ENCODE peak calls at places on chromosomes 4 and X, in nine cellular contexts. One of them, this sample, is unnamed.

GRCh38 chrX:97639526-97639925 is 755.8 kb downstream of the RPA4 start:
- DNase-seq in GM03348: no peak
- DNase-seq in left ventricle myocardium inferior: no peak
- DNase-seq in H54: no peak
- DNase-seq in HT1080: no peak
- DNase-seq in right lobe of liver: no peak
- DNase-seq in activated T-cell treated with anti-CD3 and anti-CD28 coated beads, Interleukin-2, amount 50 U/mL, for 4 hours: no peak
- DNase-seq in GM12865: peak
- DNase-seq in breast epithelium: no peak
- DNase-seq in this sample: peak

GRCh38 chr4:124903995-124904722 is 191.6 kb upstream of the ANKRD50 start:
- DNase-seq in GM03348: peak
- DNase-seq in left ventricle myocardium inferior: peak
- DNase-seq in H54: peak
- DNase-seq in HT1080: peak
- DNase-seq in right lobe of liver: no peak
- DNase-seq in activated T-cell treated with anti-CD3 and anti-CD28 coated beads, Interleukin-2, amount 50 U/mL, for 4 hours: no peak
- DNase-seq in GM12865: no peak
- DNase-seq in breast epithelium: no peak
- DNase-seq in this sample: no peak

GRCh38 chrX:153861147-153861546 is 24.8 kb downstream of the L1CAM start:
- DNase-seq in GM03348: no peak
- DNase-seq in left ventricle myocardium inferior: no peak
- DNase-seq in H54: no peak
- DNase-seq in HT1080: no peak
- DNase-seq in right lobe of liver: no peak
- DNase-seq in activated T-cell treated with anti-CD3 and anti-CD28 coated beads, Interleukin-2, amount 50 U/mL, for 4 hours: no peak
- DNase-seq in GM12865: no peak
- DNase-seq in breast epithelium: no peak
- DNase-seq in this sample: no peak

GRCh38 chrX:154048398-154048797 is 28.7 kb upstream of the IRAK1 start:
- DNase-seq in GM03348: no peak
- DNase-seq in left ventricle myocardium inferior: no peak
- DNase-seq in H54: no peak
- DNase-seq in HT1080: no peak
- DNase-seq in right lobe of liver: no peak
- DNase-seq in activated T-cell treated with anti-CD3 and anti-CD28 coated beads, Interleukin-2, amount 50 U/mL, for 4 hours: no peak
- DNase-seq in GM12865: no peak
- DNase-seq in breast epithelium: no peak
- DNase-seq in this sample: no peak

GRCh38 chr4:166290426-166290825 is 417.4 kb downstream of the TLL1 start:
- DNase-seq in GM03348: no peak
- DNase-seq in left ventricle myocardium inferior: no peak
- DNase-seq in H54: no peak
- DNase-seq in HT1080: no peak
- DNase-seq in right lobe of liver: no peak
- DNase-seq in activated T-cell treated with anti-CD3 and anti-CD28 coated beads, Interleukin-2, amount 50 U/mL, for 4 hours: no peak
- DNase-seq in GM12865: no peak
- DNase-seq in breast epithelium: no peak
- DNase-seq in this sample: no peak

GRCh38 chr4:123096038-123096437 is 173.6 kb upstream of the NUDT6 start:
- DNase-seq in GM03348: no peak
- DNase-seq in left ventricle myocardium inferior: no peak
- DNase-seq in H54: no peak
- DNase-seq in HT1080: peak
- DNase-seq in right lobe of liver: no peak
- DNase-seq in activated T-cell treated with anti-CD3 and anti-CD28 coated beads, Interleukin-2, amount 50 U/mL, for 4 hours: no peak
- DNase-seq in GM12865: no peak
- DNase-seq in breast epithelium: no peak
- DNase-seq in this sample: no peak

GRCh38 chrX:6941041-6941440 is 206.5 kb upstream of the STS start:
- DNase-seq in GM03348: no peak
- DNase-seq in left ventricle myocardium inferior: no peak
- DNase-seq in H54: peak
- DNase-seq in HT1080: peak
- DNase-seq in right lobe of liver: no peak
- DNase-seq in activated T-cell treated with anti-CD3 and anti-CD28 coated beads, Interleukin-2, amount 50 U/mL, for 4 hours: no peak
- DNase-seq in GM12865: no peak
- DNase-seq in breast epithelium: no peak
- DNase-seq in this sample: no peak

GRCh38 chr4:31538877-31539276 is 818.7 kb downstream of the PCDH7 start:
- DNase-seq in GM03348: no peak
- DNase-seq in left ventricle myocardium inferior: no peak
- DNase-seq in H54: no peak
- DNase-seq in HT1080: no peak
- DNase-seq in right lobe of liver: no peak
- DNase-seq in activated T-cell treated with anti-CD3 and anti-CD28 coated beads, Interleukin-2, amount 50 U/mL, for 4 hours: no peak
- DNase-seq in GM12865: no peak
- DNase-seq in breast epithelium: no peak
- DNase-seq in this sample: no peak

GRCh38 chr4:122052714-122053113 is 99.4 kb upstream of the BLTP1 start:
- DNase-seq in GM03348: no peak
- DNase-seq in left ventricle myocardium inferior: peak
- DNase-seq in H54: no peak
- DNase-seq in HT1080: no peak
- DNase-seq in right lobe of liver: no peak
- DNase-seq in activated T-cell treated with anti-CD3 and anti-CD28 coated beads, Interleukin-2, amount 50 U/mL, for 4 hours: no peak
- DNase-seq in GM12865: no peak
- DNase-seq in breast epithelium: no peak
- DNase-seq in this sample: no peak

GRCh38 chr4:80183196-80184052 is 13.9 kb upstream of the PRDM8 start:
- DNase-seq in GM03348: peak
- DNase-seq in left ventricle myocardium inferior: peak
- DNase-seq in H54: no peak
- DNase-seq in HT1080: peak
- DNase-seq in right lobe of liver: no peak
- DNase-seq in activated T-cell treated with anti-CD3 and anti-CD28 coated beads, Interleukin-2, amount 50 U/mL, for 4 hours: peak
- DNase-seq in GM12865: no peak
- DNase-seq in breast epithelium: no peak
- DNase-seq in this sample: no peak

GRCh38 chr4:26525751-26526150 is 35.5 kb upstream of the CCKAR start:
- DNase-seq in GM03348: no peak
- DNase-seq in left ventricle myocardium inferior: no peak
- DNase-seq in H54: no peak
- DNase-seq in HT1080: peak
- DNase-seq in right lobe of liver: no peak
- DNase-seq in activated T-cell treated with anti-CD3 and anti-CD28 coated beads, Interleukin-2, amount 50 U/mL, for 4 hours: no peak
- DNase-seq in GM12865: no peak
- DNase-seq in breast epithelium: no peak
- DNase-seq in this sample: no peak

GRCh38 chr4:69601065-69601464 is 38.4 kb downstream of the UGT2A2 start:
- DNase-seq in GM03348: no peak
- DNase-seq in left ventricle myocardium inferior: no peak
- DNase-seq in H54: no peak
- DNase-seq in HT1080: no peak
- DNase-seq in right lobe of liver: no peak
- DNase-seq in activated T-cell treated with anti-CD3 and anti-CD28 coated beads, Interleukin-2, amount 50 U/mL, for 4 hours: no peak
- DNase-seq in GM12865: no peak
- DNase-seq in breast epithelium: no peak
- DNase-seq in this sample: peak

GRCh38 chrX:13506574-13506973 is 62.8 kb upstream of the EGFL6 start:
- DNase-seq in GM03348: peak
- DNase-seq in left ventricle myocardium inferior: peak
- DNase-seq in H54: peak
- DNase-seq in HT1080: peak
- DNase-seq in right lobe of liver: no peak
- DNase-seq in activated T-cell treated with anti-CD3 and anti-CD28 coated beads, Interleukin-2, amount 50 U/mL, for 4 hours: peak
- DNase-seq in GM12865: peak
- DNase-seq in breast epithelium: no peak
- DNase-seq in this sample: peak

GRCh38 chr4:90357117-90357710 is 230.0 kb downstream of the CCSER1 start:
- DNase-seq in GM03348: peak
- DNase-seq in left ventricle myocardium inferior: no peak
- DNase-seq in H54: no peak
- DNase-seq in HT1080: peak
- DNase-seq in right lobe of liver: no peak
- DNase-seq in activated T-cell treated with anti-CD3 and anti-CD28 coated beads, Interleukin-2, amount 50 U/mL, for 4 hours: no peak
- DNase-seq in GM12865: peak
- DNase-seq in breast epithelium: no peak
- DNase-seq in this sample: no peak

GRCh38 chrX:143081231-143081630 is 55.5 kb downstream of the SPANXN4 start:
- DNase-seq in GM03348: no peak
- DNase-seq in left ventricle myocardium inferior: no peak
- DNase-seq in H54: no peak
- DNase-seq in HT1080: no peak
- DNase-seq in right lobe of liver: no peak
- DNase-seq in activated T-cell treated with anti-CD3 and anti-CD28 coated beads, Interleukin-2, amount 50 U/mL, for 4 hours: no peak
- DNase-seq in GM12865: no peak
- DNase-seq in breast epithelium: no peak
- DNase-seq in this sample: no peak

GRCh38 chr4:74623041-74623440 is 171.3 kb downstream of the BTC start:
- DNase-seq in GM03348: no peak
- DNase-seq in left ventricle myocardium inferior: no peak
- DNase-seq in H54: no peak
- DNase-seq in HT1080: peak
- DNase-seq in right lobe of liver: no peak
- DNase-seq in activated T-cell treated with anti-CD3 and anti-CD28 coated beads, Interleukin-2, amount 50 U/mL, for 4 hours: no peak
- DNase-seq in GM12865: peak
- DNase-seq in breast epithelium: no peak
- DNase-seq in this sample: no peak

GRCh38 chrX:78712381-78712780 is 35.1 kb upstream of the LPAR4 start:
- DNase-seq in GM03348: no peak
- DNase-seq in left ventricle myocardium inferior: no peak
- DNase-seq in H54: no peak
- DNase-seq in HT1080: no peak
- DNase-seq in right lobe of liver: no peak
- DNase-seq in activated T-cell treated with anti-CD3 and anti-CD28 coated beads, Interleukin-2, amount 50 U/mL, for 4 hours: no peak
- DNase-seq in GM12865: no peak
- DNase-seq in breast epithelium: no peak
- DNase-seq in this sample: no peak

GRCh38 chrX:96405842-96406241 is 278.8 kb upstream of the DIAPH2 start:
- DNase-seq in GM03348: no peak
- DNase-seq in left ventricle myocardium inferior: no peak
- DNase-seq in H54: no peak
- DNase-seq in HT1080: no peak
- DNase-seq in right lobe of liver: no peak
- DNase-seq in activated T-cell treated with anti-CD3 and anti-CD28 coated beads, Interleukin-2, amount 50 U/mL, for 4 hours: no peak
- DNase-seq in GM12865: no peak
- DNase-seq in breast epithelium: no peak
- DNase-seq in this sample: no peak

GRCh38 chr4:57124145-57124544 is 14.0 kb upstream of the IGFBP7 start:
- DNase-seq in GM03348: no peak
- DNase-seq in left ventricle myocardium inferior: no peak
- DNase-seq in H54: no peak
- DNase-seq in HT1080: no peak
- DNase-seq in right lobe of liver: no peak
- DNase-seq in activated T-cell treated with anti-CD3 and anti-CD28 coated beads, Interleukin-2, amount 50 U/mL, for 4 hours: no peak
- DNase-seq in GM12865: no peak
- DNase-seq in breast epithelium: no peak
- DNase-seq in this sample: no peak

GRCh38 chr4:97662133-97662532 is 481.1 kb downstream of the STPG2 start:
- DNase-seq in GM03348: no peak
- DNase-seq in left ventricle myocardium inferior: no peak
- DNase-seq in H54: no peak
- DNase-seq in HT1080: no peak
- DNase-seq in right lobe of liver: no peak
- DNase-seq in activated T-cell treated with anti-CD3 and anti-CD28 coated beads, Interleukin-2, amount 50 U/mL, for 4 hours: no peak
- DNase-seq in GM12865: no peak
- DNase-seq in breast epithelium: no peak
- DNase-seq in this sample: no peak

GRCh38 chr4:109207060-109207459 is 95.4 kb downstream of the COL25A1 start:
- DNase-seq in GM03348: no peak
- DNase-seq in left ventricle myocardium inferior: no peak
- DNase-seq in H54: no peak
- DNase-seq in HT1080: peak
- DNase-seq in right lobe of liver: no peak
- DNase-seq in activated T-cell treated with anti-CD3 and anti-CD28 coated beads, Interleukin-2, amount 50 U/mL, for 4 hours: no peak
- DNase-seq in GM12865: no peak
- DNase-seq in breast epithelium: no peak
- DNase-seq in this sample: no peak

GRCh38 chr4:7335363-7336066 is 99.2 kb downstream of the PSAPL1 start:
- DNase-seq in GM03348: peak
- DNase-seq in left ventricle myocardium inferior: peak
- DNase-seq in H54: peak
- DNase-seq in HT1080: no peak
- DNase-seq in right lobe of liver: peak
- DNase-seq in activated T-cell treated with anti-CD3 and anti-CD28 coated beads, Interleukin-2, amount 50 U/mL, for 4 hours: no peak
- DNase-seq in GM12865: peak
- DNase-seq in breast epithelium: peak
- DNase-seq in this sample: peak

GRCh38 chr4:74738756-74739155 is 55.6 kb downstream of the BTC start:
- DNase-seq in GM03348: no peak
- DNase-seq in left ventricle myocardium inferior: no peak
- DNase-seq in H54: no peak
- DNase-seq in HT1080: no peak
- DNase-seq in right lobe of liver: no peak
- DNase-seq in activated T-cell treated with anti-CD3 and anti-CD28 coated beads, Interleukin-2, amount 50 U/mL, for 4 hours: no peak
- DNase-seq in GM12865: no peak
- DNase-seq in breast epithelium: no peak
- DNase-seq in this sample: no peak

GRCh38 chrX:124426273-124426672 is 79.9 kb downstream of the SH2D1A start:
- DNase-seq in GM03348: no peak
- DNase-seq in left ventricle myocardium inferior: no peak
- DNase-seq in H54: no peak
- DNase-seq in HT1080: no peak
- DNase-seq in right lobe of liver: no peak
- DNase-seq in activated T-cell treated with anti-CD3 and anti-CD28 coated beads, Interleukin-2, amount 50 U/mL, for 4 hours: no peak
- DNase-seq in GM12865: no peak
- DNase-seq in breast epithelium: no peak
- DNase-seq in this sample: no peak

GRCh38 chr4:26474551-26474950 is 15.7 kb downstream of the CCKAR start:
- DNase-seq in GM03348: no peak
- DNase-seq in left ventricle myocardium inferior: no peak
- DNase-seq in H54: no peak
- DNase-seq in HT1080: no peak
- DNase-seq in right lobe of liver: no peak
- DNase-seq in activated T-cell treated with anti-CD3 and anti-CD28 coated beads, Interleukin-2, amount 50 U/mL, for 4 hours: no peak
- DNase-seq in GM12865: no peak
- DNase-seq in breast epithelium: no peak
- DNase-seq in this sample: no peak

GRCh38 chr4:5813882-5814255 is 79.0 kb downstream of the CRMP1 start:
- DNase-seq in GM03348: no peak
- DNase-seq in left ventricle myocardium inferior: no peak
- DNase-seq in H54: no peak
- DNase-seq in HT1080: no peak
- DNase-seq in right lobe of liver: no peak
- DNase-seq in activated T-cell treated with anti-CD3 and anti-CD28 coated beads, Interleukin-2, amount 50 U/mL, for 4 hours: no peak
- DNase-seq in GM12865: no peak
- DNase-seq in breast epithelium: no peak
- DNase-seq in this sample: no peak

GRCh38 chrX:15269120-15269519 is 763 bp downstream of the ASB9 start:
- DNase-seq in GM03348: no peak
- DNase-seq in left ventricle myocardium inferior: no peak
- DNase-seq in H54: no peak
- DNase-seq in HT1080: peak
- DNase-seq in right lobe of liver: no peak
- DNase-seq in activated T-cell treated with anti-CD3 and anti-CD28 coated beads, Interleukin-2, amount 50 U/mL, for 4 hours: no peak
- DNase-seq in GM12865: no peak
- DNase-seq in breast epithelium: no peak
- DNase-seq in this sample: no peak

GRCh38 chr4:27005512-27006246 is 145.0 kb downstream of the STIM2 start:
- DNase-seq in GM03348: peak
- DNase-seq in left ventricle myocardium inferior: no peak
- DNase-seq in H54: no peak
- DNase-seq in HT1080: peak
- DNase-seq in right lobe of liver: no peak
- DNase-seq in activated T-cell treated with anti-CD3 and anti-CD28 coated beads, Interleukin-2, amount 50 U/mL, for 4 hours: no peak
- DNase-seq in GM12865: no peak
- DNase-seq in breast epithelium: no peak
- DNase-seq in this sample: no peak

GRCh38 chr4:82792912-82793649 is 5.5 kb downstream of the SCD5 start:
- DNase-seq in GM03348: peak
- DNase-seq in left ventricle myocardium inferior: no peak
- DNase-seq in H54: no peak
- DNase-seq in HT1080: no peak
- DNase-seq in right lobe of liver: no peak
- DNase-seq in activated T-cell treated with anti-CD3 and anti-CD28 coated beads, Interleukin-2, amount 50 U/mL, for 4 hours: no peak
- DNase-seq in GM12865: no peak
- DNase-seq in breast epithelium: no peak
- DNase-seq in this sample: no peak

GRCh38 chr4:38889143-38889542 is 21.5 kb downstream of the FAM114A1 start:
- DNase-seq in GM03348: peak
- DNase-seq in left ventricle myocardium inferior: no peak
- DNase-seq in H54: no peak
- DNase-seq in HT1080: peak
- DNase-seq in right lobe of liver: no peak
- DNase-seq in activated T-cell treated with anti-CD3 and anti-CD28 coated beads, Interleukin-2, amount 50 U/mL, for 4 hours: no peak
- DNase-seq in GM12865: peak
- DNase-seq in breast epithelium: no peak
- DNase-seq in this sample: no peak

GRCh38 chr4:105417624-105418023 is 56.2 kb downstream of the PPA2 start:
- DNase-seq in GM03348: no peak
- DNase-seq in left ventricle myocardium inferior: no peak
- DNase-seq in H54: no peak
- DNase-seq in HT1080: no peak
- DNase-seq in right lobe of liver: no peak
- DNase-seq in activated T-cell treated with anti-CD3 and anti-CD28 coated beads, Interleukin-2, amount 50 U/mL, for 4 hours: no peak
- DNase-seq in GM12865: no peak
- DNase-seq in breast epithelium: no peak
- DNase-seq in this sample: no peak

This sample was measured in WTC11.